ENCODE peak calls at places on chromosomes 2 and 18, in six cellular contexts. P, C, G, B, V and S are unnamed samples.

GRCh38 chr2:241508240-241508509 is 209 bp downstream of the STK25 start:
- DNase-seq in P (no peak), C (no peak), G (no peak), B (no peak), V (no peak), S (no peak)

GRCh38 chr2:155695505-155695904 is 637.0 kb downstream of the NR4A2 start:
- DNase-seq in P (no peak), C (no peak), G (no peak), B (no peak), V (no peak), S (no peak)

GRCh38 chr2:239567786-239568185 is 167.0 kb upstream of the HDAC4 start:
- DNase-seq in P (no peak), C (no peak), G (no peak), B (no peak), V (no peak), S (no peak)

GRCh38 chr2:239293450-239294430 is 107.1 kb downstream of the HDAC4 start:
- DNase-seq in P (no peak), C (no peak), G (no peak), B (no peak), V (no peak), S (no peak)

GRCh38 chr2:72859831-72860262 is 27.4 kb upstream of the SPR start:
- DNase-seq in P (peak), C (no peak), G (peak), B (peak), V (peak), S (peak)

GRCh38 chr2:109457366-109457765 is 156.4 kb downstream of the SEPTIN10 start:
- DNase-seq in P (no peak), C (no peak), G (no peak), B (no peak), V (no peak), S (no peak)

GRCh38 chr2:134745023-134745422 is 26.2 kb upstream of the TMEM163 start:
- DNase-seq in P (no peak), C (no peak), G (no peak), B (no peak), V (no peak), S (no peak)

GRCh38 chr2:1162768-1163584 is 212.3 kb downstream of the SNTG2 start:
- DNase-seq in P (no peak), C (no peak), G (peak), B (no peak), V (no peak), S (no peak)

GRCh38 chr2:136281281-136282117 is 163.6 kb upstream of the CXCR4 start:
- DNase-seq in P (no peak), C (no peak), G (no peak), B (no peak), V (no peak), S (no peak)

GRCh38 chr2:198376677-198377076 is 572.3 kb downstream of the PLCL1 start:
- DNase-seq in P (no peak), C (no peak), G (peak), B (peak), V (no peak), S (peak)

GRCh38 chr2:12318427-12319057 is 398.2 kb upstream of the TRIB2 start:
- DNase-seq in P (no peak), C (no peak), G (no peak), B (peak), V (peak), S (peak)

GRCh38 chr2:233247744-233248143 is 3.7 kb upstream of the ATG16L1 start:
- DNase-seq in P (no peak), C (no peak), G (peak), B (peak), V (peak), S (peak)

GRCh38 chr2:223051580-223052375 is at the start of gene KCNE4:
- DNase-seq in P (no peak), C (no peak), G (no peak), B (no peak), V (peak), S (no peak)

GRCh38 chr2:178880257-178880656 is 73.0 kb upstream of the TTN start:
- DNase-seq in P (no peak), C (no peak), G (no peak), B (no peak), V (no peak), S (no peak)

GRCh38 chr2:143451622-143452021 is 322.4 kb downstream of the ARHGAP15 start:
- DNase-seq in P (peak), C (no peak), G (peak), B (peak), V (peak), S (no peak)

GRCh38 chr2:208112969-208113368 is 11.4 kb downstream of the CRYGD start:
- DNase-seq in P (peak), C (no peak), G (no peak), B (no peak), V (no peak), S (no peak)

GRCh38 chr2:101382406-101382805 is 4.9 kb downstream of the CREG2 start:
- DNase-seq in P (no peak), C (no peak), G (no peak), B (no peak), V (no peak), S (no peak)

GRCh38 chr2:188970201-188970600 is 4.0 kb upstream of the COL3A1 start:
- DNase-seq in P (no peak), C (no peak), G (no peak), B (no peak), V (peak), S (no peak)

GRCh38 chr2:162243305-162243693 is at the start of gene FAP:
- DNase-seq in P (no peak), C (no peak), G (no peak), B (no peak), V (peak), S (no peak)

GRCh38 chr2:144230452-144231085 is 289.4 kb downstream of the ZEB2 start:
- DNase-seq in P (no peak), C (no peak), G (no peak), B (no peak), V (peak), S (no peak)

GRCh38 chr18:54783100-54783499 is 45.2 kb upstream of the RAB27B start:
- DNase-seq in P (no peak), C (no peak), G (no peak), B (no peak), V (no peak), S (no peak)

GRCh38 chr2:26581991-26582842 is 58.9 kb downstream of the CIB4 start:
- DNase-seq in P (no peak), C (peak), G (no peak), B (no peak), V (no peak), S (no peak)

GRCh38 chr18:67117804-67118203 is 398.7 kb downstream of the DSEL start:
- DNase-seq in P (no peak), C (no peak), G (no peak), B (no peak), V (peak), S (no peak)

GRCh38 chr18:22831441-22831904 is 101.7 kb upstream of the RBBP8 start:
- DNase-seq in P (no peak), C (no peak), G (no peak), B (no peak), V (peak), S (no peak)

GRCh38 chr2:237278593-237278992 is 135.4 kb downstream of the COL6A3 start:
- DNase-seq in P (no peak), C (peak), G (no peak), B (no peak), V (peak), S (no peak)

GRCh38 chr2:195575879-195576391 is 81.1 kb upstream of the SLC39A10 start:
- DNase-seq in P (no peak), C (no peak), G (peak), B (peak), V (peak), S (no peak)

GRCh38 chr2:237236188-237236587 is 150.5 kb downstream of the COPS8 start:
- DNase-seq in P (no peak), C (no peak), G (no peak), B (no peak), V (no peak), S (no peak)

GRCh38 chr2:200662727-200663126 is 76.9 kb downstream of the AOX1 start:
- DNase-seq in P (no peak), C (no peak), G (peak), B (peak), V (peak), S (peak)

GRCh38 chr18:8106603-8107002 is 502.6 kb upstream of the RAB12 start:
- DNase-seq in P (no peak), C (no peak), G (no peak), B (no peak), V (no peak), S (peak)

GRCh38 chr2:219996366-219996765 is 368.9 kb downstream of the SLC4A3 start:
- DNase-seq in P (no peak), C (no peak), G (no peak), B (no peak), V (no peak), S (no peak)

GRCh38 chr18:10419420-10420103 is 34.9 kb upstream of the APCDD1 start:
- DNase-seq in P (no peak), C (no peak), G (no peak), B (no peak), V (peak), S (no peak)

GRCh38 chr18:11872479-11873136 is 21.4 kb downstream of the CHMP1B start:
- DNase-seq in P (peak), C (no peak), G (no peak), B (peak), V (peak), S (no peak)

GRCh38 chr18:79608069-79608468 is 71.5 kb upstream of the CTDP1 start:
- DNase-seq in P (no peak), C (peak), G (no peak), B (no peak), V (no peak), S (no peak)

GRCh38 chr2:61282104-61282590 is 120.2 kb downstream of the C2orf74 start:
- DNase-seq in P (no peak), C (no peak), G (no peak), B (no peak), V (no peak), S (no peak)

GRCh38 chr18:55779711-55780590 is 192.0 kb upstream of the TCF4 start:
- DNase-seq in P (peak), C (peak), G (no peak), B (no peak), V (peak), S (no peak)

GRCh38 chr2:84969511-84970265 is 1.3 kb upstream of the KCMF1 start:
- DNase-seq in P (no peak), C (no peak), G (no peak), B (no peak), V (peak), S (no peak)

GRCh38 chr2:235500761-235501662 is 7.2 kb downstream of the AGAP1 start:
- DNase-seq in P (no peak), C (no peak), G (peak), B (peak), V (peak), S (no peak)